ENCODE peak calls at places on chromosomes 1 and 21, in four cellular contexts. One of them, this sample, is unnamed.

GRCh38 chr1:114033219-114033706 is 54.0 kb downstream of the OLFML3 start:
- DNase-seq in heart right ventricle: no peak
- DNase-seq in GM23248: peak
- DNase-seq in brain microvascular endothelial cell: no peak
- DNase-seq in this sample: no peak

GRCh38 chr1:53307037-53307436 is 20.8 kb downstream of the LRP8 start:
- DNase-seq in brain microvascular endothelial cell: no peak
- DNase-seq in heart right ventricle: no peak
- DNase-seq in GM23248: no peak
- DNase-seq in this sample: no peak

GRCh38 chr1:6385673-6386191 is 7.8 kb downstream of the ACOT7 start:
- DNase-seq in GM23248: peak
- DNase-seq in brain microvascular endothelial cell: peak
- DNase-seq in heart right ventricle: peak
- DNase-seq in this sample: no peak

GRCh38 chr1:20964540-20965484 is 177.7 kb upstream of the HP1BP3 start:
- DNase-seq in brain microvascular endothelial cell: no peak
- DNase-seq in GM23248: no peak
- DNase-seq in heart right ventricle: no peak
- DNase-seq in this sample: no peak

GRCh38 chr1:15236226-15237145 is 10.5 kb upstream of the FHAD1 start:
- DNase-seq in heart right ventricle: no peak
- DNase-seq in GM23248: peak
- DNase-seq in brain microvascular endothelial cell: no peak
- DNase-seq in this sample: no peak

GRCh38 chr1:203480084-203480483 is 4.5 kb downstream of the PRELP start:
- DNase-seq in heart right ventricle: no peak
- DNase-seq in GM23248: peak
- DNase-seq in brain microvascular endothelial cell: no peak
- DNase-seq in this sample: no peak

GRCh38 chr1:111653695-111654094 is 34.1 kb downstream of the RAP1A start:
- DNase-seq in GM23248: no peak
- DNase-seq in brain microvascular endothelial cell: no peak
- DNase-seq in heart right ventricle: no peak
- DNase-seq in this sample: no peak

GRCh38 chr1:104593418-104594187 is 843.9 kb downstream of the AMY1C start:
- DNase-seq in GM23248: no peak
- DNase-seq in heart right ventricle: no peak
- DNase-seq in brain microvascular endothelial cell: no peak
- DNase-seq in this sample: no peak

GRCh38 chr1:98028800-98029199 is 108.0 kb upstream of the DPYD start:
- DNase-seq in brain microvascular endothelial cell: no peak
- DNase-seq in heart right ventricle: no peak
- DNase-seq in GM23248: no peak
- DNase-seq in this sample: no peak

GRCh38 chr1:25004355-25004754 is 74.3 kb upstream of the RUNX3 start:
- DNase-seq in GM23248: no peak
- DNase-seq in heart right ventricle: no peak
- DNase-seq in brain microvascular endothelial cell: no peak
- DNase-seq in this sample: no peak

GRCh38 chr1:30729906-30730305 is 6.5 kb upstream of the MATN1 start:
- DNase-seq in brain microvascular endothelial cell: no peak
- DNase-seq in GM23248: no peak
- DNase-seq in heart right ventricle: no peak
- DNase-seq in this sample: no peak

GRCh38 chr21:45537746-45538291 is 4.4 kb downstream of the SLC19A1 start:
- DNase-seq in brain microvascular endothelial cell: no peak
- DNase-seq in heart right ventricle: no peak
- DNase-seq in GM23248: no peak
- DNase-seq in this sample: no peak

GRCh38 chr1:211525101-211525676 is 33.2 kb upstream of the RD3 start:
- DNase-seq in brain microvascular endothelial cell: no peak
- DNase-seq in heart right ventricle: no peak
- DNase-seq in GM23248: no peak
- DNase-seq in this sample: no peak

GRCh38 chr1:30371888-30372791 is 351.2 kb downstream of the MATN1 start:
- DNase-seq in brain microvascular endothelial cell: no peak
- DNase-seq in heart right ventricle: no peak
- DNase-seq in GM23248: no peak
- DNase-seq in this sample: no peak

GRCh38 chr1:44531785-44532566 is 126.9 kb downstream of the RNF220 start:
- DNase-seq in GM23248: peak
- DNase-seq in heart right ventricle: no peak
- DNase-seq in brain microvascular endothelial cell: peak
- DNase-seq in this sample: no peak

GRCh38 chr1:6953874-6954502 is 168.7 kb downstream of the CAMTA1 start:
- DNase-seq in brain microvascular endothelial cell: no peak
- DNase-seq in GM23248: no peak
- DNase-seq in heart right ventricle: no peak
- DNase-seq in this sample: no peak

GRCh38 chr1:44576456-44577150 is 97.7 kb downstream of the TMEM53 start:
- DNase-seq in brain microvascular endothelial cell: no peak
- DNase-seq in heart right ventricle: no peak
- DNase-seq in GM23248: no peak
- DNase-seq in this sample: no peak

GRCh38 chr1:201608635-201609395 is 69.9 kb downstream of the NAV1 start:
- DNase-seq in GM23248: peak
- DNase-seq in brain microvascular endothelial cell: no peak
- DNase-seq in heart right ventricle: no peak
- DNase-seq in this sample: no peak

GRCh38 chr1:169119405-169119804 is 12.9 kb downstream of the ATP1B1 start:
- DNase-seq in brain microvascular endothelial cell: peak
- DNase-seq in heart right ventricle: no peak
- DNase-seq in GM23248: peak
- DNase-seq in this sample: no peak

GRCh38 chr1:155978325-155978972 is at the start of gene ARHGEF2:
- DNase-seq in heart right ventricle: peak
- DNase-seq in GM23248: peak
- DNase-seq in brain microvascular endothelial cell: no peak
- DNase-seq in this sample: peak

GRCh38 chr1:35080171-35080854 is 1.1 kb downstream of the ZMYM1 start:
- DNase-seq in brain microvascular endothelial cell: no peak
- DNase-seq in heart right ventricle: no peak
- DNase-seq in GM23248: no peak
- DNase-seq in this sample: no peak
- H3K27ac ChIP-seq in brain microvascular endothelial cell: no peak
- H3K27ac ChIP-seq in heart right ventricle: peak
- H3K27ac ChIP-seq in GM23248: peak
- H3K27ac ChIP-seq in this sample: no peak

DNA sequence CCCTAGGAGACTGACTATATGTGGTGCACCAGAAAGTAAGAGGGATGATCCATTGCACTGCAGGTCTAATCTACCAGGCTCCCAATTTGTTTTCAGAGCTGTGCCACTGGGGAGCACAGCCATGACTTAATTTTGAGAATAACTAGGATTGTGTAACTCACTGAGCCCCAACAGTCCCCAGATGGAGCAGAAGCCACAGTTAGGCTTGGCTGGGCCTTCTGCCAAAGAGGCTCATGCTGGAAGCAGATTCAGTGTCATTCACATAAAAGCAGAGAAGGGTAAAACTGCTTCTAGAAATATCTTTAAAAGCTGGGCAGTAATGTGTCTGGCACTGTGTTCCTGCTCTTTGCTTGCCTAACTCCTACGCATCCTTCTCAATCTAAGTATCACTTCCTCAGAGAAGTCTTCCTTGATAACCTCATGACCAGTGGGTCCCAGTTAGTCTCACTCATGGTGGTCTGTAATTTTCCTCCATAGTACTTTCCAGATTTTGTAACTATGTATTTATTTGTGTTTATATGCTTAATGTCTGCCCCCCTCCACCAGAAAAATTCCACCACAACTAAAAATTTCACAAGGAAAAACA is 20.3 kb downstream of the STK40 start:
- DNase-seq in heart right ventricle: peak
- DNase-seq in GM23248: peak
- DNase-seq in brain microvascular endothelial cell: no peak
- DNase-seq in this sample: no peak
- H3K27ac ChIP-seq in heart right ventricle: peak
- H3K27ac ChIP-seq in GM23248: peak
- H3K27ac ChIP-seq in brain microvascular endothelial cell: peak
- H3K27ac ChIP-seq in this sample: peak

GRCh38 chr1:43271186-43272118 is 1.7 kb downstream of the TMEM125 start:
- DNase-seq in heart right ventricle: no peak
- DNase-seq in GM23248: no peak
- DNase-seq in brain microvascular endothelial cell: no peak
- DNase-seq in this sample: no peak
- H3K27ac ChIP-seq in heart right ventricle: no peak
- H3K27ac ChIP-seq in GM23248: no peak
- H3K27ac ChIP-seq in brain microvascular endothelial cell: no peak
- H3K27ac ChIP-seq in this sample: peak

GRCh38 chr1:162678439-162678838 is 46.2 kb downstream of the DDR2 start:
- DNase-seq in GM23248: peak
- DNase-seq in brain microvascular endothelial cell: peak
- DNase-seq in heart right ventricle: no peak
- DNase-seq in this sample: no peak
- H3K27ac ChIP-seq in GM23248: peak
- H3K27ac ChIP-seq in brain microvascular endothelial cell: no peak
- H3K27ac ChIP-seq in heart right ventricle: peak
- H3K27ac ChIP-seq in this sample: no peak

DNA sequence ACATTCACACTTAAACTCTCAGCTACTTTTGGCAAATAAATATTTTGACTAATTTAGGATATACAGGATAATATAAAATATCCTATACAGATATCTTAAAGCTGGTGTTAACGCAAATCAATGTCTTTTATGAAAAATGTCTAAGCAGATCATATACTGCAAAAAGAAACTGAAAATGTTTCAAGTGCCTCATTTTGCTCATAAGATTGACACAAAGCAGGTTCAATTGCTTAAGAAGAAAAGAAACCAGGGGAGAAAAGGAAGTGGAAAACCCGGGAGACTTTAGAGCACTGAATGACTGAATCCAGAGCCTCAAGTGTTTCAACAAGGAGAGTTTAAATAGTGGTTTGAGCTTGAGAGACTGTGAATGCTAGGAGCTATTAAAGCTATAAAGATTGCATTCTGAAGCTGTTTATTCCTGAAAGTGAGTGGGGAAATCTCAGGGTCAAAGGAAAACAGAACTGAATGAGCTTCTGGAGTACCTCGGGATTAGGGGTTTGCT is 1943.0 kb downstream of the MRPL39 start:
- DNase-seq in brain microvascular endothelial cell: no peak
- DNase-seq in heart right ventricle: no peak
- DNase-seq in GM23248: no peak
- DNase-seq in this sample: no peak
- H3K27ac ChIP-seq in brain microvascular endothelial cell: no peak
- H3K27ac ChIP-seq in heart right ventricle: no peak
- H3K27ac ChIP-seq in GM23248: no peak
- H3K27ac ChIP-seq in this sample: no peak

DNA sequence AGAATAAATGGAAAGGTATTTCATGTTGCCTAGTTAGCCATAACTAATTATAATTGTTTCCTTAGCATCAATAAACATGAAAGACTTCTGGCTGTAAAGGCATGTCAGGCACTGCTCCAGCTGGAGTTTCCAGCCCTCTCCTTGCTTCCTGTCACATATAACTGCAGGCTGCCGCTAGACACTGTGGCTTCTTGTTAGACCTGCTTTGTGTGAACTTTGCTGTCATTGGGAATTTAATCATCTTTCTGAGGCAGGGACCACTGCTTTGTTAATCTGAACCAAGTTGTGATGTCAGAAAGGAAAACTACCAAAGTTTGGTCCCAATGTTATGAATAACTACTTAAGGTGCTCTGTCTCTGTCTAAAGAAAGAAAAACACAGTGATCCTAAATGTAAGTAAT is 90.3 kb upstream of the DUSP10 start:
- DNase-seq in GM23248: no peak
- DNase-seq in brain microvascular endothelial cell: no peak
- DNase-seq in heart right ventricle: no peak
- DNase-seq in this sample: no peak
- H3K27ac ChIP-seq in GM23248: no peak
- H3K27ac ChIP-seq in brain microvascular endothelial cell: no peak
- H3K27ac ChIP-seq in heart right ventricle: no peak
- H3K27ac ChIP-seq in this sample: no peak

GRCh38 chr1:157806431-157807149 is 13.3 kb downstream of the FCRL1 start:
- DNase-seq in brain microvascular endothelial cell: no peak
- DNase-seq in GM23248: no peak
- DNase-seq in heart right ventricle: no peak
- DNase-seq in this sample: no peak
- H3K27ac ChIP-seq in brain microvascular endothelial cell: no peak
- H3K27ac ChIP-seq in GM23248: no peak
- H3K27ac ChIP-seq in heart right ventricle: no peak
- H3K27ac ChIP-seq in this sample: no peak

This sample was measured in caudate nucleus.